ENCODE peak calls at places on chromosomes 4 and X, in five cellular contexts. P is OCI-LY7; C is NCI-H69; A is left colon; O is CD4-positive, alpha-beta T cell. X is an unnamed sample.

GRCh38 chr4:47674173-47674572 is 163.7 kb downstream of the CORIN start:
- DNase-seq in A (no peak), P (no peak), O (no peak), C (no peak), X (no peak)

GRCh38 chrX:37912797-37913196 is 65.4 kb upstream of the DYNLT3 start:
- DNase-seq in O (no peak), A (no peak), C (peak), P (no peak), X (no peak)

GRCh38 chr4:150067859-150068258 is 10.4 kb upstream of the DCLK2 start:
- DNase-seq in P (no peak), A (no peak), O (no peak), C (no peak), X (no peak)

GRCh38 chr4:101972791-101973190 is 182.3 kb downstream of the BANK1 start:
- DNase-seq in A (no peak), O (no peak), C (no peak), P (no peak), X (no peak)

GRCh38 chr4:33802578-33802977 is 2441.7 kb downstream of the ARAP2 start:
- DNase-seq in P (peak), A (no peak), C (no peak), O (no peak), X (no peak)

GRCh38 chr4:40264995-40265909 is 68.4 kb downstream of the RHOH start:
- DNase-seq in O (peak), P (peak), C (no peak), A (peak), X (no peak)

GRCh38 chrX:14777484-14777883 is 95.4 kb downstream of the FANCB start:
- DNase-seq in O (no peak), A (no peak), P (no peak), C (no peak), X (no peak)

GRCh38 chr4:102546635-102547034 is 45.5 kb downstream of the NFKB1 start:
- DNase-seq in O (no peak), A (no peak), P (no peak), C (no peak), X (no peak)

GRCh38 chr4:125187621-125188176 is 127.1 kb upstream of the FAT4 start:
- DNase-seq in C (peak), O (no peak), P (no peak), A (no peak), X (no peak)

GRCh38 chr4:153344131-153345010 is at the start of gene MND1:
- DNase-seq in C (peak), A (peak), P (peak), O (peak), X (peak)

GRCh38 chr4:24736066-24736465 is 59.3 kb upstream of the SOD3 start:
- DNase-seq in A (peak), O (no peak), C (peak), P (no peak), X (no peak)

GRCh38 chrX:56805399-56805798 is 76.4 kb downstream of the NBDY start:
- DNase-seq in C (no peak), P (no peak), O (no peak), A (no peak), X (no peak)

GRCh38 chrX:131262738-131263679 is 26.1 kb downstream of the IGSF1 start:
- DNase-seq in O (no peak), A (peak), P (peak), C (peak), X (no peak)

GRCh38 chr4:54032558-54033135 is 31.8 kb downstream of the CHIC2 start:
- DNase-seq in C (peak), P (peak), A (no peak), O (no peak), X (no peak)

GRCh38 chr4:2933566-2934076 is 29.6 kb downstream of the NOP14 start:
- DNase-seq in A (peak), C (no peak), P (no peak), O (no peak), X (no peak)

GRCh38 chrX:26100421-26100920 is 37.7 kb upstream of the MAGEB18 start:
- DNase-seq in P (no peak), O (no peak), C (no peak), A (no peak), X (no peak)

GRCh38 chr4:55854132-55854531 is 684 bp downstream of the EXOC1 start:
- DNase-seq in O (no peak), C (peak), A (no peak), P (peak), X (no peak)

GRCh38 chr4:3239342-3239741 is 9.6 kb upstream of the MSANTD1 start:
- DNase-seq in C (no peak), A (no peak), O (no peak), P (no peak), X (no peak)

GRCh38 chr4:36242629-36243354 is 1.5 kb downstream of the ARAP2 start:
- DNase-seq in P (no peak), A (peak), C (no peak), O (no peak), X (no peak)

GRCh38 chrX:13290891-13291614 is 28.8 kb downstream of the ATXN3L start:
- DNase-seq in C (no peak), P (no peak), O (no peak), A (no peak), X (no peak)

GRCh38 chrX:135697614-135698013 is 15.8 kb upstream of the CT45A1 start:
- DNase-seq in C (no peak), O (no peak), P (no peak), A (no peak), X (no peak)

GRCh38 chrX:36407886-36408285 is 488.4 kb downstream of the CFAP47 start:
- DNase-seq in C (no peak), O (no peak), A (no peak), P (no peak), X (no peak)

GRCh38 chr4:7398104-7398423 is 36.7 kb downstream of the PSAPL1 start:
- DNase-seq in C (peak), O (no peak), A (peak), P (no peak), X (no peak)

GRCh38 chrX:139784788-139785187 is 76.8 kb upstream of the MCF2 start:
- DNase-seq in O (no peak), A (no peak), P (no peak), C (no peak), X (no peak)

GRCh38 chrX:150239946-150240642 is 123.0 kb upstream of the MAMLD1 start:
- DNase-seq in O (no peak), P (no peak), A (no peak), C (no peak), X (no peak)

GRCh38 chr4:108303488-108304177 is 134.9 kb upstream of the LEF1 start:
- DNase-seq in C (peak), P (no peak), A (no peak), O (no peak), X (no peak)

GRCh38 chr4:71050809-71051208 is 57.4 kb downstream of the DCK start:
- DNase-seq in O (no peak), P (no peak), C (no peak), A (no peak), X (no peak)

GRCh38 chr4:2337896-2338295 is 76.0 kb upstream of the MXD4 start:
- DNase-seq in P (no peak), A (no peak), C (no peak), O (no peak), X (no peak)

GRCh38 chr4:16123356-16124084 is 39.7 kb upstream of the PROM1 start:
- DNase-seq in A (no peak), O (no peak), C (peak), P (no peak), X (no peak)

GRCh38 chr4:15006416-15007024 is 4.2 kb downstream of the CPEB2 start:
- DNase-seq in C (peak), O (no peak), P (peak), A (no peak), X (no peak)

GRCh38 chrX:102837843-102838242 is 99.2 kb upstream of the RAB40AL start:
- DNase-seq in O (no peak), P (no peak), C (no peak), A (no peak), X (no peak)

GRCh38 chr4:153987291-153987690 is 198.4 kb upstream of the SFRP2 start:
- DNase-seq in A (no peak), P (no peak), O (no peak), C (no peak), X (no peak)

GRCh38 chr4:152100378-152101201 is 339.8 kb upstream of the GATB start:
- DNase-seq in O (peak), P (peak), C (no peak), A (peak), X (no peak)

GRCh38 chr4:8373973-8374545 is 66.5 kb downstream of the ACOX3 start:
- DNase-seq in O (no peak), A (no peak), P (no peak), C (no peak), X (no peak)

GRCh38 chrX:1751781-1752180 is 136.9 kb downstream of the ASMT start:
- DNase-seq in C (no peak), P (no peak), A (no peak), O (no peak), X (no peak)